ENCODE peak calls at places on chromosome 21, in nine cellular contexts. V is PC-3, C is hepatocyte, G is GM23338, J is neural progenitor cell, S is SK-N-SH, A is GM23248, U is MM.1S, M is HCT116. Z is an unnamed sample. For H3K4me1, the result is how much of the 10 kb centered on the place peaks cover.

GRCh38 chr21:36610201-36610600 is 88.7 kb upstream of the SIM2 start:
- DNase-seq in V (peak), U (no peak), S (no peak), C (no peak), J (no peak), M (no peak), G (no peak), A (no peak), Z (no peak)

GRCh38 chr21:18549214-18549905 is 145.8 kb upstream of the TMPRSS15 start:
- DNase-seq in C (no peak), U (peak), S (no peak), M (no peak), V (no peak), A (no peak), G (no peak), J (no peak), Z (no peak)

GRCh38 chr21:26003428-26003827 is 167.1 kb downstream of the APP start:
- DNase-seq in G (no peak), U (no peak), V (no peak), J (no peak), M (no peak), A (no peak), C (no peak), S (no peak), Z (no peak)

GRCh38 chr21:44628707-44629391 is 2.0 kb downstream of the KRTAP10-9 start:
- DNase-seq in J (no peak), S (no peak), C (no peak), U (no peak), G (no peak), V (no peak), M (no peak), A (no peak), Z (no peak)

GRCh38 chr21:36125513-36126121 is 9.3 kb upstream of the CBR3 start:
- DNase-seq in M (no peak), V (peak), S (peak), J (peak), C (peak), U (peak), G (peak), A (peak), Z (peak)

GRCh38 chr21:28714795-28715464 is 277.7 kb downstream of the LTN1 start:
- DNase-seq in J (no peak), U (no peak), G (no peak), S (no peak), V (no peak), C (no peak), A (peak), M (no peak), Z (no peak)

GRCh38 chr21:27407296-27407695 is 440.4 kb upstream of the ADAMTS5 start:
- DNase-seq in S (no peak), U (no peak), C (no peak), V (no peak), A (no peak), G (no peak), M (no peak), J (peak), Z (no peak)

GRCh38 chr21:40334159-40334558 is 466.9 kb downstream of the PCP4 start:
- DNase-seq in G (no peak), A (no peak), C (no peak), U (no peak), M (no peak), S (no peak), J (no peak), V (no peak), Z (no peak)

GRCh38 chr21:14308234-14308633 is 74.7 kb downstream of the HSPA13 start:
- DNase-seq in M (no peak), G (no peak), C (no peak), S (no peak), U (no peak), A (no peak), V (no peak), J (no peak), Z (no peak)

GRCh38 chr21:42775123-42775522 is 104.2 kb downstream of the WDR4 start:
- DNase-seq in S (no peak), G (no peak), A (no peak), M (no peak), C (no peak), V (no peak), J (no peak), U (no peak), Z (no peak)

GRCh38 chr21:15852146-15852545 is 122.4 kb downstream of the USP25 start:
- DNase-seq in A (no peak), V (no peak), J (no peak), S (no peak), U (no peak), M (no peak), G (no peak), C (no peak), Z (no peak)

GRCh38 chr21:46540087-46540710 is 64.7 kb downstream of the S100B start:
- DNase-seq in M (no peak), S (no peak), C (no peak), A (no peak), G (no peak), J (no peak), V (no peak), U (no peak), Z (no peak)

GRCh38 chr21:46083271-46084040 is 14.5 kb upstream of the COL6A2 start:
- DNase-seq in A (peak), V (no peak), C (peak), M (no peak), U (no peak), G (no peak), S (no peak), J (no peak), Z (no peak)

GRCh38 chr21:26169611-26170470 is 729 bp downstream of the APP start:
- DNase-seq in M (peak), A (peak), C (peak), V (peak), G (peak), U (peak), S (peak), J (peak), Z (no peak)

GRCh38 chr21:36183144-36183795 is 26.6 kb downstream of the DOP1B start:
- DNase-seq in A (peak), J (no peak), M (no peak), S (no peak), V (no peak), C (no peak), U (no peak), G (no peak), Z (no peak)

GRCh38 chr21:27570306-27570868 is 603.5 kb upstream of the ADAMTS5 start:
- DNase-seq in J (no peak), G (no peak), U (no peak), V (peak), C (peak), M (no peak), S (no peak), A (peak), Z (no peak)

GRCh38 chr21:46569071-46569470 is 35.8 kb downstream of the S100B start:
- DNase-seq in V (no peak), A (peak), J (no peak), U (no peak), S (no peak), G (no peak), M (no peak), C (no peak), Z (no peak)

GRCh38 chr21:45420061-45420521 is 15.1 kb downstream of the COL18A1 start:
- DNase-seq in J (no peak), G (no peak), V (no peak), S (no peak), U (no peak), C (peak), A (no peak), M (no peak), Z (no peak)

GRCh38 chr21:44940116-44940631 is 345 bp downstream of the SLX9 start:
- DNase-seq in C (no peak), V (no peak), A (peak), M (no peak), G (peak), U (peak), S (no peak), J (peak), Z (peak)

GRCh38 chr21:45465105-45465504 is 60.1 kb downstream of the COL18A1 start:
- DNase-seq in V (no peak), A (no peak), S (no peak), J (no peak), G (no peak), U (peak), C (no peak), M (no peak), Z (peak)

GRCh38 chr21:46060596-46061061 is 37.3 kb upstream of the COL6A2 start:
- DNase-seq in C (peak), S (no peak), A (peak), U (no peak), J (no peak), M (no peak), V (peak), G (no peak), Z (no peak)

GRCh38 chr21:45990049-45990711 is 8.6 kb downstream of the COL6A1 start:
- DNase-seq in V (no peak), G (no peak), U (no peak), C (no peak), A (no peak), M (no peak), J (no peak), S (no peak), Z (no peak)

GRCh38 chr21:16162953-16163352 is 433.2 kb downstream of the USP25 start:
- DNase-seq in J (no peak), S (no peak), G (no peak), M (no peak), C (no peak), U (no peak), A (no peak), V (no peak), Z (no peak)

GRCh38 chr21:37800496-37801061 is 115.7 kb downstream of the KCNJ6 start:
- DNase-seq in U (no peak), G (no peak), V (no peak), S (no peak), J (no peak), C (no peak), A (no peak), M (no peak), Z (no peak)

GRCh38 chr21:16082038-16082816 is 352.4 kb downstream of the USP25 start:
- DNase-seq in U (peak), J (peak), M (no peak), C (peak), S (no peak), G (peak), A (peak), V (peak), Z (peak)

GRCh38 chr21:16180613-16181012 is 450.8 kb downstream of the USP25 start:
- DNase-seq in U (no peak), J (no peak), G (peak), C (no peak), V (no peak), S (no peak), A (no peak), M (no peak), Z (no peak)

GRCh38 chr21:44767834-44768831 is 33.5 kb downstream of the UBE2G2 start:
- DNase-seq in U (no peak), M (no peak), C (no peak), A (no peak), V (no peak), G (peak), J (peak), S (no peak), Z (no peak)

GRCh38 chr21:43318841-43319781 is 107.8 kb downstream of the SIK1 start:
- DNase-seq in S (peak), G (no peak), A (peak), V (peak), M (no peak), C (peak), U (no peak), J (no peak), Z (peak)

GRCh38 chr21:45916011-45916840 is 65.3 kb upstream of the COL6A1 start:
- DNase-seq in C (no peak), J (no peak), U (no peak), M (no peak), G (no peak), V (no peak), S (no peak), A (no peak), Z (no peak)

GRCh38 chr21:45148316-45149000 is 74.1 kb downstream of the ADARB1 start:
- DNase-seq in V (no peak), A (no peak), M (no peak), G (no peak), S (no peak), C (no peak), J (no peak), U (no peak), Z (no peak)

GRCh38 chr21:44887807-44888580 is 14.5 kb upstream of the PTTG1IP start:
- DNase-seq in V (no peak), G (no peak), U (no peak), A (no peak), S (no peak), C (no peak), M (no peak), J (no peak), Z (no peak)

GRCh38 chr21:29215709-29216108 is 83.0 kb upstream of the BACH1 start:
- DNase-seq in V (no peak), U (no peak), M (no peak), G (no peak), S (no peak), J (no peak), C (no peak), A (peak), Z (no peak)

GRCh38 chr21:25396135-25396711 is 211.1 kb downstream of the MRPL39 start:
- DNase-seq in C (no peak), V (no peak), S (no peak), A (no peak), J (no peak), G (no peak), U (no peak), M (no peak), Z (no peak)

DNA sequence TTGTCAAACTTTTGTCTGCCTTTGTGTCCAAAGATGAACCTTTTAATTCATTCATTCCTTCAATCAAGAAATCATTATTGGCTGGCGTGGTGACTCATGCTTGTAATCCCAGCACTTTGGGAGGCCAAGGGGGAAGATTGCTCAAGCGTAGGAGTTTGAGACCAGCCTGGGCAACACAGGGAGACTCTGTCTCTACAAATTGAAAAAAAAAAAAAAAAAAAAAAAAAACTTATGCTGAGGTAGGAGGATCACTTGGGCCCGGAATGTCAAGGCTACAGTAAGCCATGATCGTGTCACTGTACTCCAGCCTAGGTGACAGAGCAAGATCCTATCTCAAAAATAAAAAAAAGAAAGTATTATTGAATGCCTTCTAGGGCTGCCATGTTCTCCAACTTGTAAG is 51.3 kb upstream of the CXADR start:
- DNase-seq in V (peak), A (peak), M (no peak), C (no peak), U (no peak), J (no peak), G (no peak), S (no peak), Z (no peak)
- H3K27ac ChIP-seq in V (no peak), A (peak), M (no peak), C (peak), U (no peak), J (no peak), G (no peak), S (no peak), Z (no peak)

GRCh38 chr21:41681336-41681801 is 85.5 kb downstream of the RIPK4 start:
- DNase-seq in A (no peak), G (no peak), U (no peak), V (peak), C (no peak), M (no peak), J (no peak), S (no peak), Z (no peak)
- H3K4me1 ChIP-seq in A (under half), G (under half), U (under half), V (half or more), C (under half), M (under half), J (under half), S (under half), Z (under half)

GRCh38 chr21:38834725-38835124 is 29.0 kb downstream of the ETS2 start:
- DNase-seq in M (no peak), C (no peak), G (no peak), S (no peak), V (no peak), A (no peak), J (no peak), U (no peak), Z (no peak)

GRCh38 chr21:38830667-38831525 is 25.2 kb downstream of the ETS2 start:
- DNase-seq in M (no peak), U (no peak), V (no peak), S (no peak), J (no peak), C (no peak), G (no peak), A (no peak), Z (peak)

GRCh38 chr21:38832664-38833063 is 26.9 kb downstream of the ETS2 start:
- DNase-seq in S (no peak), A (no peak), G (no peak), M (no peak), C (no peak), J (no peak), V (no peak), U (no peak), Z (no peak)

GRCh38 chr21:38833122-38833521 is 27.4 kb downstream of the ETS2 start:
- DNase-seq in A (no peak), S (no peak), C (no peak), J (no peak), V (no peak), U (no peak), G (no peak), M (no peak), Z (no peak)

GRCh38 chr21:38831526-38832467 is 26.1 kb downstream of the ETS2 start:
- DNase-seq in M (peak), A (peak), S (no peak), C (peak), J (no peak), G (no peak), V (peak), U (peak), Z (no peak)
- TF ChIP-seq EZH2phosphoT487 in M (no peak), A (no peak), S (no peak), C (no peak), J (no peak), G (no peak), V (no peak), U (no peak), Z (no peak)

DNA sequence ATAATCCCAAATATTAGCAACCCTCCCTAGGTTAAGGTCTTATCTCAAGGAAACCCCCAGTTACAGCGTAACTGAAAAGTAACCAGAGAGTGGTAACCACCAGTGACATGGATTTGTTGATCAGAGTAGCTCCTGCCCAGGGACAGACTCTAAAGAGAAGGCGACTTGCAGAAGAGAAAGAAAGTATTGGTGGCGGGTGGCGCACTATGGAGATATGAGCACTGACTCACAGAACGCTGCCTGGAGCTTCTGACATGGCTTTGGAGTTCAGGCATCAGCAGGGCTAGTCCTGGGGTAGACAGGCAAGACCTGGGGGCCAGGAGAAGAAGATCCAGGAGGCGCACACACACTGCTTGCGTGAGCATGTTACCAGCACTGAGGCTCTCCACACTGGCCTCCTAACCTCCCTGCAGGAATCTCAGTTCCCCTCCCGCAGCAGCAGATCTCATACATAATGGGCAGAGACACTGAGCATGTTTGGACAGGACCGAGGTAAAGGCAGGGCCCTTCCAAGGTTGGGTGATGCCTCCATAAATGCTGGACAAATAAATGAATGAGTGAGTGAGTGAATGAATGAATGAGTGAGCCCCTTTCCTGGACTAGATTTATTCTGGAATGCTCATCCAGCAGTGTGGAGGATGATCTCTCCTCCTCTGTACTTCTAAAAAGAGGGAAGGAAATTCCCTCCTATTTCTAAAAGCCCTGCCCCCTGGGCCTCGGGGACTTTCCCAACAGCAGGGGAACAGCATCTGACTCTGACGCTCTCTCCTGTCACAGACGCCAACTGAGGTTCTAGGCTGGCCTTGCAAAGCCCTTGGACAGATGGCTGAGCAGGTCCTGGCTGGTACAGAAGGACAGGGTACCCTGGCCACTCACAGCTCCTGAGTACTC is 175.5 kb downstream of the CLIC6 start:
- DNase-seq in C (no peak), J (no peak), V (no peak), G (no peak), A (peak), S (no peak), M (no peak), U (no peak), Z (no peak)
- H3K27ac ChIP-seq in C (peak), J (no peak), V (no peak), G (no peak), A (peak), S (no peak), M (no peak), U (peak), Z (no peak)

DNA sequence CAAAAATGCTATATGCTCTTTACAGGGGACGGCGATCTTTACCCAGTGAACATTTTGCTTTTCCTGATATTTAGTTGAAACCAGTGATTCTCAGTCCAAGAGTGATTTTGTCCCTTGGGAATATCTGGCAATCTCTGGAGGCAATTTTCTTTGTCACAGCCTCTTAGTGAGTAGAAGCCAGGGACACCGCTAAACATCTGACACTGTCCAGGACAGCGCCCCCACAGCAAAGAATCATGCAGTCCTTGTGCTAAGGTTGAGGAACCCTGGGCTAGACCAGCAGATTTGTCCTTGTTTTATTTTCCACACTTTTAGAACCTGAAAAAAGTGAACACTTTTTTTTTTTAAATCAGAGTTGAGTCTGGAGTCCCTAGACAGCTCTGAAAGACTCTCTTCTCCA is 13.1 kb downstream of the EVA1C start:
- DNase-seq in S (no peak), A (no peak), G (no peak), V (no peak), U (no peak), C (no peak), M (no peak), J (no peak), Z (no peak)
- H3K4me1 ChIP-seq in S (under half), A (under half), G (under half), V (half or more), U (under half), C (under half), M (under half), J (under half), Z (under half)

DNA sequence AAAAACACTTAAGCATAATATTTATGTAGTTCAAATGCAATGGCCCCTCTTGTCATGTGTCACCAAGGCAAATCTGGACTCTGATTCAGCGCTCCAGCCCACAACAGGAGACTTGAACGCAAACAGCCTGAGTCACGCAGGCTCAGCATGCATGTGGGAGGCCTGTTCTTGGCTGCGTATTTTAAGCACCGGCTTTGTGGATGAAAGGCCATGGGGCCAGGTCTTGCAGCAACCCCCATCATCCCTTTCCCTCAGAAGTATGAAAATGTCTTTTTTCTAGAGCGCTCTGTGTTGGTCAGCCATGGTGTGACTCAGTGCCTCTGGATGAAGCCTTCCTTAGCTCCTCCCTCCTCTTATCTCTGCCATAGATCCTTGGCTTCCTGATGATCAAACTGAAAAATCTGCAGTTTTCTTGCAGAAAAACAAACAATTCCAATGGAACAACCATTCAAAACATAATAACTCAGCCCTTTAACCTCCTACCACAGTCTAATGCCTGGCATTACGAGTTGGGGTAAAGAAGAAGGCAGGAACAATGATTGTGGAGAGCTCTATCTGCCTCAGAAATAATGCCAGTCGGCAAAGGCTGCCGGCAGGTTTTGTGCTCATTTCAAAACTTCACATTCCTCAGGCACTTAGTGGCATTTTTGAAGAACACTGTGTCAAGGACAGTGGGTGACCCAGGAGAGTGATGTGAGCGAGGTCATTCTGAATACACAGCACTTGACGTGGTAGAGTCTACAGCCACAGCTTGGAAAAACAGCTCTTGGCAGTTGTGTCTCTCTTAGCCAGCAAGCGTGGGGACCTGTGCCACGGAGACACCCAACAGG is 167.5 kb downstream of the CLIC6 start:
- DNase-seq in A (peak), M (peak), J (no peak), S (no peak), V (peak), U (no peak), G (no peak), C (peak), Z (no peak)
- TF ChIP-seq EZH2phosphoT487 in A (no peak), M (no peak), J (no peak), S (no peak), V (no peak), U (no peak), G (no peak), C (no peak), Z (no peak)

Z was measured in OCI-LY7.